ENCODE peak calls at places on chromosomes 6 and 20, in ten cellular contexts. One of them, this sample, is unnamed.
A peak's percentile ranks its signal among the peaks of the same experiment; 100 is the strongest.

GRCh38 chr20:63554361-63555278 is 661 bp downstream of the FNDC11 start:
- DNase-seq in heart left ventricle: no peak
- DNase-seq in NCI-H446 treated with DMSO at 0.1 percent for 48 hours: no peak
- DNase-seq in substantia nigra: no peak
- DNase-seq in fibroblast of lung: no peak
- DNase-seq in fibroblast of the aortic adventitia: no peak
- DNase-seq in ACHN: no peak
- DNase-seq in endothelial cell of umbilical vein: no peak
- DNase-seq in stimulated activated CD4-positive, alpha-beta T cell treated with anti-CD3 and anti-CD28 coated beads, Interleukin-12 subunit alpha, Interleukin-12 subunit beta, amount 100 ng/mL, for 4 hours: no peak
- DNase-seq in HuH-7.5: no peak
- DNase-seq in this sample: no peak

GRCh38 chr20:61585764-61586163 is 333.7 kb downstream of the CDH4 start:
- DNase-seq in heart left ventricle: no peak
- DNase-seq in NCI-H446 treated with DMSO at 0.1 percent for 48 hours: no peak
- DNase-seq in substantia nigra: no peak
- DNase-seq in fibroblast of lung: no peak
- DNase-seq in fibroblast of the aortic adventitia: no peak
- DNase-seq in ACHN: no peak
- DNase-seq in endothelial cell of umbilical vein: no peak
- DNase-seq in stimulated activated CD4-positive, alpha-beta T cell treated with anti-CD3 and anti-CD28 coated beads, Interleukin-12 subunit alpha, Interleukin-12 subunit beta, amount 100 ng/mL, for 4 hours: no peak
- DNase-seq in HuH-7.5: no peak
- DNase-seq in this sample: no peak

GRCh38 chr6:8195040-8195713 is 92.8 kb upstream of the EEF1E1 start:
- DNase-seq in heart left ventricle: no peak
- DNase-seq in NCI-H446 treated with DMSO at 0.1 percent for 48 hours: no peak
- DNase-seq in substantia nigra: no peak
- DNase-seq in fibroblast of lung: no peak
- DNase-seq in fibroblast of the aortic adventitia: no peak
- DNase-seq in ACHN: peak; percentile 21
- DNase-seq in endothelial cell of umbilical vein: no peak
- DNase-seq in stimulated activated CD4-positive, alpha-beta T cell treated with anti-CD3 and anti-CD28 coated beads, Interleukin-12 subunit alpha, Interleukin-12 subunit beta, amount 100 ng/mL, for 4 hours: no peak
- DNase-seq in HuH-7.5: peak; percentile 16
- DNase-seq in this sample: no peak

GRCh38 chr20:38764563-38765355 is 16.5 kb downstream of the ACTR5 start:
- DNase-seq in heart left ventricle: no peak
- DNase-seq in NCI-H446 treated with DMSO at 0.1 percent for 48 hours: peak; percentile 44
- DNase-seq in substantia nigra: no peak
- DNase-seq in fibroblast of lung: peak; percentile 89
- DNase-seq in fibroblast of the aortic adventitia: peak; percentile 86
- DNase-seq in ACHN: peak; percentile 94
- DNase-seq in endothelial cell of umbilical vein: peak; percentile 60
- DNase-seq in stimulated activated CD4-positive, alpha-beta T cell treated with anti-CD3 and anti-CD28 coated beads, Interleukin-12 subunit alpha, Interleukin-12 subunit beta, amount 100 ng/mL, for 4 hours: peak; percentile 47
- DNase-seq in HuH-7.5: no peak
- DNase-seq in this sample: no peak

GRCh38 chr20:20215976-20216727 is 151.8 kb upstream of the INSM1 start:
- DNase-seq in heart left ventricle: no peak
- DNase-seq in NCI-H446 treated with DMSO at 0.1 percent for 48 hours: peak; percentile 92
- DNase-seq in substantia nigra: no peak
- DNase-seq in fibroblast of lung: no peak
- DNase-seq in fibroblast of the aortic adventitia: no peak
- DNase-seq in ACHN: no peak
- DNase-seq in endothelial cell of umbilical vein: no peak
- DNase-seq in stimulated activated CD4-positive, alpha-beta T cell treated with anti-CD3 and anti-CD28 coated beads, Interleukin-12 subunit alpha, Interleukin-12 subunit beta, amount 100 ng/mL, for 4 hours: no peak
- DNase-seq in HuH-7.5: no peak
- DNase-seq in this sample: no peak

GRCh38 chr6:41607736-41608135 is 30.5 kb upstream of the MDFI start:
- DNase-seq in heart left ventricle: no peak
- DNase-seq in NCI-H446 treated with DMSO at 0.1 percent for 48 hours: no peak
- DNase-seq in substantia nigra: no peak
- DNase-seq in fibroblast of lung: no peak
- DNase-seq in fibroblast of the aortic adventitia: no peak
- DNase-seq in ACHN: no peak
- DNase-seq in endothelial cell of umbilical vein: no peak
- DNase-seq in stimulated activated CD4-positive, alpha-beta T cell treated with anti-CD3 and anti-CD28 coated beads, Interleukin-12 subunit alpha, Interleukin-12 subunit beta, amount 100 ng/mL, for 4 hours: no peak
- DNase-seq in HuH-7.5: no peak
- DNase-seq in this sample: no peak

GRCh38 chr20:52832151-52832550 is 140.0 kb upstream of the TSHZ2 start:
- DNase-seq in heart left ventricle: no peak
- DNase-seq in NCI-H446 treated with DMSO at 0.1 percent for 48 hours: no peak
- DNase-seq in substantia nigra: no peak
- DNase-seq in fibroblast of lung: no peak
- DNase-seq in fibroblast of the aortic adventitia: no peak
- DNase-seq in ACHN: no peak
- DNase-seq in endothelial cell of umbilical vein: no peak
- DNase-seq in stimulated activated CD4-positive, alpha-beta T cell treated with anti-CD3 and anti-CD28 coated beads, Interleukin-12 subunit alpha, Interleukin-12 subunit beta, amount 100 ng/mL, for 4 hours: no peak
- DNase-seq in HuH-7.5: no peak
- DNase-seq in this sample: no peak

GRCh38 chr6:186221-186965 is 105.9 kb upstream of the DUSP22 start:
- DNase-seq in heart left ventricle: no peak
- DNase-seq in NCI-H446 treated with DMSO at 0.1 percent for 48 hours: no peak
- DNase-seq in substantia nigra: no peak
- DNase-seq in fibroblast of lung: peak; percentile 27
- DNase-seq in fibroblast of the aortic adventitia: peak; percentile 51
- DNase-seq in ACHN: no peak
- DNase-seq in endothelial cell of umbilical vein: no peak
- DNase-seq in stimulated activated CD4-positive, alpha-beta T cell treated with anti-CD3 and anti-CD28 coated beads, Interleukin-12 subunit alpha, Interleukin-12 subunit beta, amount 100 ng/mL, for 4 hours: no peak
- DNase-seq in HuH-7.5: no peak
- DNase-seq in this sample: no peak

GRCh38 chr6:55802259-55802658 is 73.1 kb downstream of the BMP5 start:
- DNase-seq in heart left ventricle: no peak
- DNase-seq in NCI-H446 treated with DMSO at 0.1 percent for 48 hours: no peak
- DNase-seq in substantia nigra: no peak
- DNase-seq in fibroblast of lung: no peak
- DNase-seq in fibroblast of the aortic adventitia: no peak
- DNase-seq in ACHN: no peak
- DNase-seq in endothelial cell of umbilical vein: no peak
- DNase-seq in stimulated activated CD4-positive, alpha-beta T cell treated with anti-CD3 and anti-CD28 coated beads, Interleukin-12 subunit alpha, Interleukin-12 subunit beta, amount 100 ng/mL, for 4 hours: no peak
- DNase-seq in HuH-7.5: no peak
- DNase-seq in this sample: no peak

GRCh38 chr6:54515013-54515412 is 206.8 kb downstream of the TINAG start:
- DNase-seq in heart left ventricle: no peak
- DNase-seq in NCI-H446 treated with DMSO at 0.1 percent for 48 hours: peak; percentile 68
- DNase-seq in substantia nigra: no peak
- DNase-seq in fibroblast of lung: peak; percentile 8
- DNase-seq in fibroblast of the aortic adventitia: peak; percentile 4
- DNase-seq in ACHN: no peak
- DNase-seq in endothelial cell of umbilical vein: peak; percentile 61
- DNase-seq in stimulated activated CD4-positive, alpha-beta T cell treated with anti-CD3 and anti-CD28 coated beads, Interleukin-12 subunit alpha, Interleukin-12 subunit beta, amount 100 ng/mL, for 4 hours: no peak
- DNase-seq in HuH-7.5: no peak
- DNase-seq in this sample: no peak

GRCh38 chr6:18165746-18166145 is 10.5 kb downstream of the KDM1B start:
- DNase-seq in heart left ventricle: no peak
- DNase-seq in NCI-H446 treated with DMSO at 0.1 percent for 48 hours: no peak
- DNase-seq in substantia nigra: no peak
- DNase-seq in fibroblast of lung: no peak
- DNase-seq in fibroblast of the aortic adventitia: no peak
- DNase-seq in ACHN: no peak
- DNase-seq in endothelial cell of umbilical vein: no peak
- DNase-seq in stimulated activated CD4-positive, alpha-beta T cell treated with anti-CD3 and anti-CD28 coated beads, Interleukin-12 subunit alpha, Interleukin-12 subunit beta, amount 100 ng/mL, for 4 hours: no peak
- DNase-seq in HuH-7.5: no peak
- DNase-seq in this sample: no peak

GRCh38 chr6:68679399-68679798 is 44.3 kb downstream of the ADGRB3 start:
- DNase-seq in heart left ventricle: no peak
- DNase-seq in NCI-H446 treated with DMSO at 0.1 percent for 48 hours: peak; percentile 51
- DNase-seq in substantia nigra: no peak
- DNase-seq in fibroblast of lung: peak; percentile 12
- DNase-seq in fibroblast of the aortic adventitia: no peak
- DNase-seq in ACHN: no peak
- DNase-seq in endothelial cell of umbilical vein: no peak
- DNase-seq in stimulated activated CD4-positive, alpha-beta T cell treated with anti-CD3 and anti-CD28 coated beads, Interleukin-12 subunit alpha, Interleukin-12 subunit beta, amount 100 ng/mL, for 4 hours: no peak
- DNase-seq in HuH-7.5: no peak
- DNase-seq in this sample: no peak

GRCh38 chr6:144757730-144758129 is 472.6 kb downstream of the UTRN start:
- DNase-seq in heart left ventricle: no peak
- DNase-seq in NCI-H446 treated with DMSO at 0.1 percent for 48 hours: no peak
- DNase-seq in substantia nigra: no peak
- DNase-seq in fibroblast of lung: no peak
- DNase-seq in fibroblast of the aortic adventitia: no peak
- DNase-seq in ACHN: no peak
- DNase-seq in endothelial cell of umbilical vein: no peak
- DNase-seq in stimulated activated CD4-positive, alpha-beta T cell treated with anti-CD3 and anti-CD28 coated beads, Interleukin-12 subunit alpha, Interleukin-12 subunit beta, amount 100 ng/mL, for 4 hours: no peak
- DNase-seq in HuH-7.5: no peak
- DNase-seq in this sample: no peak

GRCh38 chr20:42475773-42476172 is 713.9 kb downstream of the PTPRT start:
- DNase-seq in heart left ventricle: no peak
- DNase-seq in NCI-H446 treated with DMSO at 0.1 percent for 48 hours: no peak
- DNase-seq in substantia nigra: no peak
- DNase-seq in fibroblast of lung: no peak
- DNase-seq in fibroblast of the aortic adventitia: no peak
- DNase-seq in ACHN: no peak
- DNase-seq in endothelial cell of umbilical vein: no peak
- DNase-seq in stimulated activated CD4-positive, alpha-beta T cell treated with anti-CD3 and anti-CD28 coated beads, Interleukin-12 subunit alpha, Interleukin-12 subunit beta, amount 100 ng/mL, for 4 hours: no peak
- DNase-seq in HuH-7.5: no peak
- DNase-seq in this sample: no peak

GRCh38 chr6:50030777-50031562 is 9.2 kb upstream of the DEFB110 start:
- DNase-seq in heart left ventricle: no peak
- DNase-seq in NCI-H446 treated with DMSO at 0.1 percent for 48 hours: no peak
- DNase-seq in substantia nigra: no peak
- DNase-seq in fibroblast of lung: no peak
- DNase-seq in fibroblast of the aortic adventitia: no peak
- DNase-seq in ACHN: peak; percentile 5
- DNase-seq in endothelial cell of umbilical vein: no peak
- DNase-seq in stimulated activated CD4-positive, alpha-beta T cell treated with anti-CD3 and anti-CD28 coated beads, Interleukin-12 subunit alpha, Interleukin-12 subunit beta, amount 100 ng/mL, for 4 hours: no peak
- DNase-seq in HuH-7.5: peak; percentile 2
- DNase-seq in this sample: no peak

GRCh38 chr6:136784910-136785746 is 7.1 kb downstream of the MAP3K5 start:
- DNase-seq in heart left ventricle: peak; percentile 70
- DNase-seq in NCI-H446 treated with DMSO at 0.1 percent for 48 hours: no peak
- DNase-seq in substantia nigra: no peak
- DNase-seq in fibroblast of lung: no peak
- DNase-seq in fibroblast of the aortic adventitia: no peak
- DNase-seq in ACHN: no peak
- DNase-seq in endothelial cell of umbilical vein: peak; percentile 58
- DNase-seq in stimulated activated CD4-positive, alpha-beta T cell treated with anti-CD3 and anti-CD28 coated beads, Interleukin-12 subunit alpha, Interleukin-12 subunit beta, amount 100 ng/mL, for 4 hours: peak; percentile 19
- DNase-seq in HuH-7.5: no peak
- DNase-seq in this sample: peak; percentile 60

GRCh38 chr20:16615199-16615598 is 42.0 kb upstream of the KIF16B start:
- DNase-seq in heart left ventricle: no peak
- DNase-seq in NCI-H446 treated with DMSO at 0.1 percent for 48 hours: peak; percentile 58
- DNase-seq in substantia nigra: no peak
- DNase-seq in fibroblast of lung: peak; percentile 60
- DNase-seq in fibroblast of the aortic adventitia: peak; percentile 95
- DNase-seq in ACHN: no peak
- DNase-seq in endothelial cell of umbilical vein: peak; percentile 5
- DNase-seq in stimulated activated CD4-positive, alpha-beta T cell treated with anti-CD3 and anti-CD28 coated beads, Interleukin-12 subunit alpha, Interleukin-12 subunit beta, amount 100 ng/mL, for 4 hours: no peak
- DNase-seq in HuH-7.5: no peak
- DNase-seq in this sample: no peak

GRCh38 chr20:25032065-25032477 is 25.9 kb downstream of the ACSS1 start:
- DNase-seq in heart left ventricle: no peak
- DNase-seq in NCI-H446 treated with DMSO at 0.1 percent for 48 hours: no peak
- DNase-seq in substantia nigra: peak; percentile 59
- DNase-seq in fibroblast of lung: peak; percentile 4
- DNase-seq in fibroblast of the aortic adventitia: no peak
- DNase-seq in ACHN: no peak
- DNase-seq in endothelial cell of umbilical vein: no peak
- DNase-seq in stimulated activated CD4-positive, alpha-beta T cell treated with anti-CD3 and anti-CD28 coated beads, Interleukin-12 subunit alpha, Interleukin-12 subunit beta, amount 100 ng/mL, for 4 hours: no peak
- DNase-seq in HuH-7.5: no peak
- DNase-seq in this sample: no peak

GRCh38 chr20:32534661-32535240 is 50.4 kb downstream of the NOL4L start:
- DNase-seq in heart left ventricle: no peak
- DNase-seq in NCI-H446 treated with DMSO at 0.1 percent for 48 hours: no peak
- DNase-seq in substantia nigra: no peak
- DNase-seq in fibroblast of lung: no peak
- DNase-seq in fibroblast of the aortic adventitia: no peak
- DNase-seq in ACHN: no peak
- DNase-seq in endothelial cell of umbilical vein: no peak
- DNase-seq in stimulated activated CD4-positive, alpha-beta T cell treated with anti-CD3 and anti-CD28 coated beads, Interleukin-12 subunit alpha, Interleukin-12 subunit beta, amount 100 ng/mL, for 4 hours: peak; percentile 53
- DNase-seq in HuH-7.5: no peak
- DNase-seq in this sample: no peak

GRCh38 chr20:45413479-45413878 is 2.5 kb upstream of the PIGT start:
- DNase-seq in heart left ventricle: no peak
- DNase-seq in NCI-H446 treated with DMSO at 0.1 percent for 48 hours: no peak
- DNase-seq in substantia nigra: no peak
- DNase-seq in fibroblast of lung: no peak
- DNase-seq in fibroblast of the aortic adventitia: no peak
- DNase-seq in ACHN: no peak
- DNase-seq in endothelial cell of umbilical vein: no peak
- DNase-seq in stimulated activated CD4-positive, alpha-beta T cell treated with anti-CD3 and anti-CD28 coated beads, Interleukin-12 subunit alpha, Interleukin-12 subunit beta, amount 100 ng/mL, for 4 hours: no peak
- DNase-seq in HuH-7.5: no peak
- DNase-seq in this sample: no peak

GRCh38 chr6:40999498-41000070 is 39.4 kb downstream of the UNC5CL start:
- DNase-seq in heart left ventricle: no peak
- DNase-seq in NCI-H446 treated with DMSO at 0.1 percent for 48 hours: no peak
- DNase-seq in substantia nigra: no peak
- DNase-seq in fibroblast of lung: peak; percentile 40
- DNase-seq in fibroblast of the aortic adventitia: peak; percentile 66
- DNase-seq in ACHN: peak; percentile 53
- DNase-seq in endothelial cell of umbilical vein: peak; percentile 44
- DNase-seq in stimulated activated CD4-positive, alpha-beta T cell treated with anti-CD3 and anti-CD28 coated beads, Interleukin-12 subunit alpha, Interleukin-12 subunit beta, amount 100 ng/mL, for 4 hours: no peak
- DNase-seq in HuH-7.5: no peak
- DNase-seq in this sample: no peak

GRCh38 chr6:72787521-72788031 is 165.7 kb downstream of the KCNQ5 start:
- DNase-seq in heart left ventricle: no peak
- DNase-seq in NCI-H446 treated with DMSO at 0.1 percent for 48 hours: peak; percentile 94
- DNase-seq in substantia nigra: no peak
- DNase-seq in fibroblast of lung: peak; percentile 91
- DNase-seq in fibroblast of the aortic adventitia: peak; percentile 92
- DNase-seq in ACHN: peak; percentile 57
- DNase-seq in endothelial cell of umbilical vein: peak; percentile 13
- DNase-seq in stimulated activated CD4-positive, alpha-beta T cell treated with anti-CD3 and anti-CD28 coated beads, Interleukin-12 subunit alpha, Interleukin-12 subunit beta, amount 100 ng/mL, for 4 hours: no peak
- DNase-seq in HuH-7.5: no peak
- DNase-seq in this sample: no peak

GRCh38 chr20:34600892-34601653 is 42.6 kb downstream of the MAP1LC3A start:
- DNase-seq in heart left ventricle: no peak
- DNase-seq in NCI-H446 treated with DMSO at 0.1 percent for 48 hours: no peak
- DNase-seq in substantia nigra: no peak
- DNase-seq in fibroblast of lung: no peak
- DNase-seq in fibroblast of the aortic adventitia: no peak
- DNase-seq in ACHN: no peak
- DNase-seq in endothelial cell of umbilical vein: no peak
- DNase-seq in stimulated activated CD4-positive, alpha-beta T cell treated with anti-CD3 and anti-CD28 coated beads, Interleukin-12 subunit alpha, Interleukin-12 subunit beta, amount 100 ng/mL, for 4 hours: no peak
- DNase-seq in HuH-7.5: no peak
- DNase-seq in this sample: no peak

GRCh38 chr6:47064274-47064673 is 22.1 kb upstream of the ADGRF1 start:
- DNase-seq in heart left ventricle: no peak
- DNase-seq in NCI-H446 treated with DMSO at 0.1 percent for 48 hours: no peak
- DNase-seq in substantia nigra: no peak
- DNase-seq in fibroblast of lung: no peak
- DNase-seq in fibroblast of the aortic adventitia: no peak
- DNase-seq in ACHN: no peak
- DNase-seq in endothelial cell of umbilical vein: no peak
- DNase-seq in stimulated activated CD4-positive, alpha-beta T cell treated with anti-CD3 and anti-CD28 coated beads, Interleukin-12 subunit alpha, Interleukin-12 subunit beta, amount 100 ng/mL, for 4 hours: no peak
- DNase-seq in HuH-7.5: no peak
- DNase-seq in this sample: no peak